ENCODE peak calls at places on chromosomes 13 and 19, in four cellular contexts. C, U, Q and I are unnamed samples.

GRCh38 chr13:56932104-56932503 is 208.6 kb upstream of the PRR20A start:
- DNase-seq in C (no peak), Q (no peak), U (no peak), I (no peak)

GRCh38 chr13:44259045-44260042 is 114.3 kb upstream of the SERP2 start:
- DNase-seq in U (peak; percentile 89), C (peak; percentile 66), Q (peak; percentile 92), I (peak; percentile 64)

GRCh38 chr13:78978381-78978998 is 319.5 kb upstream of the OBI1 start:
- DNase-seq in Q (peak; percentile 55), U (peak; percentile 68), C (no peak), I (peak; percentile 36)

GRCh38 chr13:55567721-55568625 is 1572.7 kb upstream of the PRR20A start:
- DNase-seq in Q (no peak), C (no peak), U (no peak), I (no peak)

GRCh38 chr13:97911311-97912138 is 42.0 kb upstream of the IPO5 start:
- DNase-seq in C (no peak), Q (peak; percentile 47), U (peak; percentile 33), I (peak; percentile 18)

GRCh38 chr13:106533101-106533939 is 2.1 kb downstream of the EFNB2 start:
- DNase-seq in U (peak; percentile 81), Q (peak; percentile 21), C (peak; percentile 77), I (peak; percentile 50)

GRCh38 chr13:83223546-83223945 is 658.7 kb downstream of the SLITRK1 start:
- DNase-seq in U (no peak), C (no peak), Q (no peak), I (no peak)

GRCh38 chr19:9785367-9786331 is 17.1 kb upstream of the ZNF846 start:
- DNase-seq in Q (peak; percentile 100), C (peak; percentile 99), U (peak; percentile 94), I (peak; percentile 97)

GRCh38 chr13:24313449-24313848 is 4.1 kb downstream of the C1QTNF9 start:
- DNase-seq in C (no peak), Q (no peak), U (peak; percentile 8), I (no peak)

GRCh38 chr13:34627905-34628682 is 314.0 kb upstream of the NBEA start:
- DNase-seq in Q (no peak), C (no peak), U (no peak), I (no peak)

DNA sequence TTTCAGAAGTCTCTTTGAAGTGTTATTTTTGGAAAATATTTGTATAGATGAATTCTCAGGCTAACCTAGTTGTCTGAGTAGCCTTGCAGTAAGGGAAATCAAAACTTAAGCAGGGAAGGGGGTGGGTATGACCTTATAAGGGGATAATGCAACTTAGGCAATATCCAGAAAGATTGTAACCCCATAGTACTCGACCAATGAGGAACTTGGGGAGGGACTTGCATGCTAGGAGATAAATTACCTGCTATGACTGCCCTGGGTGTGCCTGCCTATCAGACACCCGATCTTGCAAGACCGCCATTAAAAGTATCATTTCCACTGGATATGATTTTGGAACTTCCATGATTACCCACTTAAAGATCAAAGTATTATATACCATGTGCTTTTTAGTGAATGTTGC is 23.0 kb upstream of the RFXAP start:
- DNase-seq in C (no peak), Q (no peak), U (no peak), I (no peak)
- TF ChIP-seq CTCF in C (no peak), Q (no peak), U (no peak), I (no peak)

DNA sequence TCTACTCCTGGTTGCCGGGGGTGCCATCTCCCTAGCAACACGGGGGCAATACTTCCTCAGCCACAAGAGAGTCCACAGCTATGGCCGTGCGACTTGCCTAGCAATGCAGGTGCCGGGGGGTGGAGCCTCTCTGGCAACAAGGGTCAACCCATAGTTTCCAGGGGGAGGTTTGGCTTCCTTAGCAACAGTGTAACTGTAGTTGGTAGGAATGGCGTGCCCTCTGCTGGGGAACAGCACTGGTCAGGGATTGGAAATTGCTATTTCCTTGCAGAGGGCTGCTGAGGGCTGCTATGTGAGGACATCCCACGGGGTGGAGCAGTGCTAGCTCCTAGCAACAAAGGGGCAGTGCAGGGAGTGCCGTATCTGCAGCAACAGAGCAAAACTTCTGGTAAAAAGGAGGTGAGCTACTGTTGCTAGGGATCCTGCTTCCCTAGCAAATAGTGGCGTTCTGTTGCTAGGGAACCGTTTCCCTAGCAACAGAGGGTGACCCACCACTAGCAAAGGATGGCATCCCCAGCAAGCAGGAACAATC is 7.0 kb upstream of the TMC4 start:
- DNase-seq in U (peak; percentile 80), Q (no peak), C (no peak), I (peak; percentile 25)
- TF ChIP-seq CTCF in U (peak; percentile 80), Q (no peak), C (no peak), I (no peak)

GRCh38 chr13:62019858-62020257 is 604.2 kb upstream of the PCDH20 start:
- DNase-seq in C (no peak), Q (no peak), U (no peak), I (no peak)

GRCh38 chr13:62014299-62014698 is 598.6 kb upstream of the PCDH20 start:
- DNase-seq in U (no peak), Q (no peak), C (no peak), I (no peak)
- TF ChIP-seq CTCF in U (no peak), Q (no peak), C (no peak), I (no peak)

GRCh38 chr13:110404321-110404720 is 97.2 kb downstream of the COL4A2 start:
- DNase-seq in Q (no peak), U (no peak), C (no peak), I (no peak)

GRCh38 chr13:110400786-110401533 is 93.9 kb downstream of the COL4A2 start:
- DNase-seq in C (no peak), U (no peak), Q (no peak), I (no peak)

GRCh38 chr13:110403315-110403714 is 96.2 kb downstream of the COL4A2 start:
- DNase-seq in Q (no peak), C (no peak), U (no peak), I (no peak)

GRCh38 chr13:110403721-110404120 is 96.6 kb downstream of the COL4A2 start:
- DNase-seq in C (no peak), Q (no peak), U (no peak), I (no peak)

DNA sequence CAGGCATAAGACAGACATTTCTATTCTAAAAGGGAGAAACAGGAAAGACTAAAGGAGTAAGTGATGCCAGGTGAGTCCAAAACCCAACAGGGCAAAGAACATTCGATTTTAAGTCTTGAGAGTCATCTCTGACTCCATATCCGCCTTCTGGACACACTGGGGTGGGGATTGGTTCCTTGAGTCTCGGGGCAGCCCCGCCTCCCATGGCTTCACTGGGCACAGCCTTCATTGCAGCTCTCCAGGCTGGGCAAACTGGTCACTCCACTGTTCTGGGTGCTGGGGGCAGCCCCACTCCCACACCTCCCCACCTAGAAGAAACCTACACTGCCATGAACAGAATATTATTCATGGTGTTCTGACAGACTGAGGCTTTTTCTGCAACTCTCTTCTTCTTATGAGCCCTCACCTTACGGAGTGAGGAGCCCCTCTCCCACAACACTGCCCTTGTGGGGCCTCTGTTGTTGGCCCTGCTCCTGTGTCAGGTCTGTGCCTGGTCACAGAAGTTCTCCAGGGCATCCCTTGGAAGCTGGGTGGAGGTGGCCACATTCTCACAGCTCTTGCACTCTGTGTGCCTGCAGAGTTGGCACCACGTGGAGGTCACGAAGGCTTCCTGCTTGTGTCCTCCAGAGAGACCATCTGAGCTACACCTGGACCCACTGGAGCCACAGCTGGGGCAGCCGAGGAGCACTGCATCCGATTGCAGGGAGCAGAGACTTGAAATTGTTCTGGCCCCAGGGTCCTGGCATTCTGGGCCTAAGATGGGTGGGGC is 95.4 kb downstream of the COL4A2 start:
- DNase-seq in U (no peak), Q (no peak), C (no peak), I (no peak)
- TF ChIP-seq CTCF in U (no peak), Q (no peak), C (no peak), I (no peak)